ENCODE peak calls at places on chromosomes 2 and 18, in four cellular contexts. One of them, this sample, is unnamed.

GRCh38 chr18:37484893-37485834 is 80.4 kb downstream of the CELF4 start:
- DNase-seq in heart right ventricle: no peak
- DNase-seq in CD8-positive, alpha-beta T cell: no peak
- DNase-seq in heart left ventricle: no peak
- DNase-seq in this sample: peak

GRCh38 chr2:69387770-69388481 is 899 bp upstream of the GFPT1 start:
- DNase-seq in heart right ventricle: no peak
- DNase-seq in heart left ventricle: no peak
- DNase-seq in CD8-positive, alpha-beta T cell: no peak
- DNase-seq in this sample: no peak

GRCh38 chr2:95376311-95377215 is 25.9 kb upstream of the FAHD2A start:
- DNase-seq in heart right ventricle: no peak
- DNase-seq in heart left ventricle: no peak
- DNase-seq in CD8-positive, alpha-beta T cell: no peak
- DNase-seq in this sample: no peak

GRCh38 chr2:226474131-226474530 is 325.5 kb downstream of the IRS1 start:
- DNase-seq in heart left ventricle: no peak
- DNase-seq in heart right ventricle: no peak
- DNase-seq in CD8-positive, alpha-beta T cell: no peak
- DNase-seq in this sample: no peak

GRCh38 chr2:54589340-54590215 is 133.5 kb downstream of the SPTBN1 start:
- DNase-seq in CD8-positive, alpha-beta T cell: peak
- DNase-seq in heart left ventricle: no peak
- DNase-seq in heart right ventricle: no peak
- DNase-seq in this sample: no peak

GRCh38 chr2:6441800-6442199 is 423.9 kb downstream of the CMPK2 start:
- DNase-seq in heart left ventricle: no peak
- DNase-seq in heart right ventricle: no peak
- DNase-seq in CD8-positive, alpha-beta T cell: no peak
- DNase-seq in this sample: no peak

GRCh38 chr2:1812926-1813325 is 68.6 kb upstream of the PXDN start:
- DNase-seq in heart right ventricle: no peak
- DNase-seq in CD8-positive, alpha-beta T cell: no peak
- DNase-seq in heart left ventricle: no peak
- DNase-seq in this sample: no peak

GRCh38 chr2:195404650-195405049 is 252.4 kb upstream of the SLC39A10 start:
- DNase-seq in heart right ventricle: no peak
- DNase-seq in heart left ventricle: no peak
- DNase-seq in CD8-positive, alpha-beta T cell: peak
- DNase-seq in this sample: no peak

GRCh38 chr2:144496660-144497598 is 23.0 kb downstream of the ZEB2 start:
- DNase-seq in heart right ventricle: no peak
- DNase-seq in heart left ventricle: no peak
- DNase-seq in CD8-positive, alpha-beta T cell: no peak
- DNase-seq in this sample: no peak

GRCh38 chr2:241890524-241891235 is 21.2 kb downstream of the RTP5 start:
- DNase-seq in heart right ventricle: no peak
- DNase-seq in CD8-positive, alpha-beta T cell: no peak
- DNase-seq in heart left ventricle: no peak
- DNase-seq in this sample: no peak

GRCh38 chr2:127620867-127621266 is 25.1 kb upstream of the GPR17 start:
- DNase-seq in heart left ventricle: no peak
- DNase-seq in CD8-positive, alpha-beta T cell: no peak
- DNase-seq in heart right ventricle: no peak
- DNase-seq in this sample: no peak

GRCh38 chr2:159855153-159856140 is 57.4 kb upstream of the CD302 start:
- DNase-seq in CD8-positive, alpha-beta T cell: no peak
- DNase-seq in heart left ventricle: no peak
- DNase-seq in heart right ventricle: no peak
- DNase-seq in this sample: no peak

GRCh38 chr18:32803571-32803970 is 30.7 kb upstream of the KLHL14 start:
- DNase-seq in heart left ventricle: no peak
- DNase-seq in CD8-positive, alpha-beta T cell: no peak
- DNase-seq in heart right ventricle: no peak
- DNase-seq in this sample: peak

GRCh38 chr2:17195016-17195415 is 323.2 kb downstream of the RAD51AP2 start:
- DNase-seq in heart right ventricle: no peak
- DNase-seq in heart left ventricle: no peak
- DNase-seq in CD8-positive, alpha-beta T cell: no peak
- DNase-seq in this sample: no peak

GRCh38 chr2:85674417-85674816 is 6.4 kb upstream of the SFTPB start:
- DNase-seq in heart left ventricle: no peak
- DNase-seq in CD8-positive, alpha-beta T cell: no peak
- DNase-seq in heart right ventricle: no peak
- DNase-seq in this sample: no peak

GRCh38 chr2:37414470-37414949 is 70.1 kb downstream of the QPCT start:
- DNase-seq in CD8-positive, alpha-beta T cell: no peak
- DNase-seq in heart right ventricle: no peak
- DNase-seq in heart left ventricle: no peak
- DNase-seq in this sample: no peak

GRCh38 chr2:71589763-71590162 is 136.4 kb downstream of the DYSF start:
- DNase-seq in CD8-positive, alpha-beta T cell: no peak
- DNase-seq in heart left ventricle: no peak
- DNase-seq in heart right ventricle: no peak
- DNase-seq in this sample: no peak

GRCh38 chr2:137836671-137837070 is 127.6 kb upstream of the HNMT start:
- DNase-seq in heart right ventricle: no peak
- DNase-seq in CD8-positive, alpha-beta T cell: no peak
- DNase-seq in heart left ventricle: no peak
- DNase-seq in this sample: no peak

GRCh38 chr18:32301361-32301760 is 111.5 kb downstream of the MEP1B start:
- DNase-seq in heart left ventricle: no peak
- DNase-seq in heart right ventricle: no peak
- DNase-seq in CD8-positive, alpha-beta T cell: no peak
- DNase-seq in this sample: no peak

DNA sequence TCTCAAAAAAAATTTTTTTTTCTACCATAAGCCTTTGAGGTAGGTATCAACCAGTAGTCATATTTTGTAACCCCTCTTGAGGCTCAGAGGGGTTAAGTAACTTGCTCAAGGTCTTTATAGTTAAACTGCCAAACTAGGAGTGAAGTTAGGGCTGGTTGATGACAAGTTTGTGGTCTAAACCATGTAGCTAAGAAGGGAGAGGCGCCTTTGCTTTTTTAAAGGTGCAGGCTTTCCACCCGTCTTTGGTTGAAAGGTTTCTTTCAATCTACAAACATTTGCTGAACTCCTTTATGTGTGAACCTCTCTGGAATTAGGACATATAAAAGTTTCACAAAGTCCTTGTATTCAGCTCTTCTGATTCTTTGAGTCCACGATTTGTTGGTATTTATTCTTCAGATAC is 2.4 kb upstream of the MTA3 start:
- DNase-seq in CD8-positive, alpha-beta T cell: peak
- DNase-seq in heart right ventricle: no peak
- DNase-seq in heart left ventricle: no peak
- DNase-seq in this sample: no peak
- TF ChIP-seq CTCF in CD8-positive, alpha-beta T cell: no peak
- TF ChIP-seq CTCF in heart right ventricle: no peak
- TF ChIP-seq CTCF in heart left ventricle: no peak
- TF ChIP-seq CTCF in this sample: no peak

DNA sequence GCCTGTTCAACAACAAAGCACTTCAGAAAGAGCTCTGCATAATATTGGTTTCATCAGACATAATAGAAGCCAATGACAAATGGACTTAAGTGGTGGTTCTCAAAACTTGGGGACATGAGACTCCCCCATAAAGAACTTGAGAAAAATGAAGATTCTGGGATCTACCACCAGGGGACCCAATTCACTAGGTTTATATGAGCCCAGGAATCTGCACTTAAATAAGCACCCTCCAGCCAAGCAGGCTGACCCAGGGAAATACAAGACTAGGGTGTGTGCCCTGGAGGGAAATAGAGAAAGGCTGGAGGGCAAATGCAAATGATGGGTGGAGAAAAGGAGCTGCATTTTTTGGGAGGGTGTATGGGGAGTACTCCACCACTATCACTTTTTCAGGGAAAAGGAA is 52.5 kb downstream of the SATB2 start:
- DNase-seq in heart right ventricle: no peak
- DNase-seq in CD8-positive, alpha-beta T cell: no peak
- DNase-seq in heart left ventricle: no peak
- DNase-seq in this sample: no peak
- TF ChIP-seq CTCF in heart right ventricle: no peak
- TF ChIP-seq CTCF in CD8-positive, alpha-beta T cell: no peak
- TF ChIP-seq CTCF in heart left ventricle: no peak
- TF ChIP-seq CTCF in this sample: peak

GRCh38 chr2:142581491-142581890 is 296.0 kb upstream of the KYNU start:
- DNase-seq in heart left ventricle: no peak
- DNase-seq in CD8-positive, alpha-beta T cell: no peak
- DNase-seq in heart right ventricle: no peak
- DNase-seq in this sample: no peak

GRCh38 chr2:142585785-142586184 is 291.7 kb upstream of the KYNU start:
- DNase-seq in heart left ventricle: no peak
- DNase-seq in heart right ventricle: no peak
- DNase-seq in CD8-positive, alpha-beta T cell: no peak
- DNase-seq in this sample: no peak

GRCh38 chr2:142580691-142581090 is 296.8 kb upstream of the KYNU start:
- DNase-seq in CD8-positive, alpha-beta T cell: no peak
- DNase-seq in heart left ventricle: no peak
- DNase-seq in heart right ventricle: no peak
- DNase-seq in this sample: no peak

GRCh38 chr2:142586693-142587432 is 290.6 kb upstream of the KYNU start:
- DNase-seq in heart right ventricle: no peak
- DNase-seq in heart left ventricle: no peak
- DNase-seq in CD8-positive, alpha-beta T cell: no peak
- DNase-seq in this sample: no peak

DNA sequence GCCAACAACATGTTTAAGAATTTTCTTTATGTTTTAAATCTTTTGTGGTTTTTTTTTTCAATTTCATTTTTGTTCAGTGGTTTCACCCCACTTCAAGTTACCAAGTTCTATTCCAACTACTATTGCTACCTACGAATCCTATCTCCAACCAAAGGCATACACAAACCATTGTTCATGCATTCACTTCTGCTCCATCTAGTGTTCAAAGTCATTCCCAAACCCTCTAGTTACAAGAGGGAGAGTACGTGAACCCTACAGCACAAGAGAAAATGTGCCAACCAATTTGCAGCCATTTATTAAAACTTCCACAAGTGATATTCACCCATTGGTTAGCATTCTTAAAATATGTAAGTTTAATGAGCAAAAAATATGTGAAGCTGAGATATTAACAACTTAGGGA is 295.1 kb upstream of the KYNU start:
- DNase-seq in heart left ventricle: no peak
- DNase-seq in heart right ventricle: no peak
- DNase-seq in CD8-positive, alpha-beta T cell: no peak
- DNase-seq in this sample: no peak
- TF ChIP-seq CTCF in heart left ventricle: no peak
- TF ChIP-seq CTCF in heart right ventricle: no peak
- TF ChIP-seq CTCF in CD8-positive, alpha-beta T cell: no peak
- TF ChIP-seq CTCF in this sample: no peak

GRCh38 chr18:45734944-45735343 is 11.0 kb downstream of the SLC14A1 start:
- DNase-seq in heart left ventricle: no peak
- DNase-seq in heart right ventricle: no peak
- DNase-seq in CD8-positive, alpha-beta T cell: no peak
- DNase-seq in this sample: no peak

GRCh38 chr18:45739268-45739667 is 15.3 kb downstream of the SLC14A1 start:
- DNase-seq in heart left ventricle: no peak
- DNase-seq in CD8-positive, alpha-beta T cell: no peak
- DNase-seq in heart right ventricle: no peak
- DNase-seq in this sample: no peak

GRCh38 chr18:45739848-45740247 is 15.9 kb downstream of the SLC14A1 start:
- DNase-seq in heart right ventricle: no peak
- DNase-seq in CD8-positive, alpha-beta T cell: no peak
- DNase-seq in heart left ventricle: no peak
- DNase-seq in this sample: no peak

GRCh38 chr18:45741056-45741455 is 17.1 kb downstream of the SLC14A1 start:
- DNase-seq in heart left ventricle: no peak
- DNase-seq in heart right ventricle: no peak
- DNase-seq in CD8-positive, alpha-beta T cell: no peak
- DNase-seq in this sample: no peak

DNA sequence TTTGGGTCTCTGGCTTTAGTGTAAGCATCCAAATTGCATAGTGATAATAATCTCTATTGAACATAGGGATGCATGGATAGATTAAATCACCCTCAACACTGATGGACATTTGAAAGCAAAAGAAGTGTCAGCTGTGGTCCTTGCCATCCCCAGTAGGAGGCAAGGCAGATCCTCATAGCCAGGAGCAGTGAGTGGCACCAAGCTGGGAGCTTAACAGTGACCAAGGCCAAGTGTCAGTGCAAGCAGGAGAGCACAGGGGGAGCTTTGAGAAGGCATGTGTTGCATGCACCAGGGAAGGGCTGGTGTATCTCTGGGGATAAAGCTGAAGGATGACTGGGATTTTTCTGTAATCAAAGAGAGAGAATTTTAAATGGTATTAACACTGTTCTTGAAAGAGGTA is 14.7 kb downstream of the SLC14A1 start:
- DNase-seq in heart left ventricle: no peak
- DNase-seq in CD8-positive, alpha-beta T cell: no peak
- DNase-seq in heart right ventricle: no peak
- DNase-seq in this sample: no peak
- TF ChIP-seq CTCF in heart left ventricle: no peak
- TF ChIP-seq CTCF in CD8-positive, alpha-beta T cell: no peak
- TF ChIP-seq CTCF in heart right ventricle: no peak
- TF ChIP-seq CTCF in this sample: no peak

GRCh38 chr2:207239754-207240494 is 74.2 kb upstream of the KLF7 start:
- DNase-seq in heart left ventricle: no peak
- DNase-seq in CD8-positive, alpha-beta T cell: no peak
- DNase-seq in heart right ventricle: no peak
- DNase-seq in this sample: no peak

GRCh38 chr2:207240649-207241048 is 74.9 kb upstream of the KLF7 start:
- DNase-seq in heart right ventricle: no peak
- DNase-seq in heart left ventricle: no peak
- DNase-seq in CD8-positive, alpha-beta T cell: no peak
- DNase-seq in this sample: no peak

GRCh38 chr2:207236156-207236935 is 70.6 kb upstream of the KLF7 start:
- DNase-seq in CD8-positive, alpha-beta T cell: no peak
- DNase-seq in heart right ventricle: no peak
- DNase-seq in heart left ventricle: peak
- DNase-seq in this sample: no peak

GRCh38 chr2:207241198-207241597 is 75.5 kb upstream of the KLF7 start:
- DNase-seq in CD8-positive, alpha-beta T cell: no peak
- DNase-seq in heart left ventricle: no peak
- DNase-seq in heart right ventricle: no peak
- DNase-seq in this sample: no peak

DNA sequence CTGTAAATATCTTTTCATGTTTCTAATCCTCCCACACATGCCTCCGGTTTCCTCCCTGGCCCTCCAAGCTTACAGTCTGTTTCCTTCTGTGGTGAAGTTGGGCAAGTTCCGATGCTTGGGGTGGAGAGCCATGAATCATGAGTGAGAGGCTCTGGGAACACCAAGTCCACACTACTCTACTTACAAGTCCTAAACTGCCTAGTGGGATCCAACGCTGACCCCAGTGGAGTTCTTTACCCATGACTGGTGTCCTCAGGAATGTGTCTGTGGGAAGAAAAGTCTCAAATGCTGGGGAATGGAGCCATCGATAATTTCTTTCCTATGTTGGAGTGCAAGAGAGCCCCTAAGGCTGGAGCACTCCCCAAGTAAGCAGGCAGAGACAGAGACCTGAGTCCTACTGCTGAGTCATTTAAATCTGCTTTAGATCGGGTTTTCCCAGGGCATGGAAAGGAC is 73.5 kb upstream of the KLF7 start:
- DNase-seq in CD8-positive, alpha-beta T cell: no peak
- DNase-seq in heart right ventricle: no peak
- DNase-seq in heart left ventricle: peak
- DNase-seq in this sample: no peak
- TF ChIP-seq CTCF in CD8-positive, alpha-beta T cell: no peak
- TF ChIP-seq CTCF in heart right ventricle: no peak
- TF ChIP-seq CTCF in heart left ventricle: no peak
- TF ChIP-seq CTCF in this sample: no peak

This sample was measured in progenitor cell of endocrine pancreas.